ENCODE peak calls at places on chromosomes 6 and 20, in four cellular contexts. One of them, this sample, is unnamed.

GRCh38 chr6:62740596-62740995 is 454.6 kb upstream of the KHDRBS2 start:
- DNase-seq in stimulated activated CD4-positive, alpha-beta T cell treated with anti-CD3 and anti-CD28 coated beads, Interleukin-4, amount 100 ng/mL, for 48 hours: no peak
- DNase-seq in B cell: no peak
- DNase-seq in ELR: no peak
- DNase-seq in this sample: no peak

GRCh38 chr20:42152570-42152969 is 534.4 kb upstream of the CHD6 start:
- DNase-seq in stimulated activated CD4-positive, alpha-beta T cell treated with anti-CD3 and anti-CD28 coated beads, Interleukin-4, amount 100 ng/mL, for 48 hours: no peak
- DNase-seq in B cell: no peak
- DNase-seq in ELR: no peak
- DNase-seq in this sample: no peak

GRCh38 chr6:110528051-110528929 is 51.9 kb upstream of the SLC22A16 start:
- DNase-seq in stimulated activated CD4-positive, alpha-beta T cell treated with anti-CD3 and anti-CD28 coated beads, Interleukin-4, amount 100 ng/mL, for 48 hours: peak
- DNase-seq in B cell: peak
- DNase-seq in ELR: peak
- DNase-seq in this sample: peak

GRCh38 chr6:44049163-44049988 is 77.9 kb downstream of the MRPL14 start:
- DNase-seq in stimulated activated CD4-positive, alpha-beta T cell treated with anti-CD3 and anti-CD28 coated beads, Interleukin-4, amount 100 ng/mL, for 48 hours: no peak
- DNase-seq in B cell: no peak
- DNase-seq in ELR: peak
- DNase-seq in this sample: no peak

GRCh38 chr20:40568200-40568599 is 120.8 kb downstream of the MAFB start:
- DNase-seq in stimulated activated CD4-positive, alpha-beta T cell treated with anti-CD3 and anti-CD28 coated beads, Interleukin-4, amount 100 ng/mL, for 48 hours: no peak
- DNase-seq in B cell: no peak
- DNase-seq in ELR: no peak
- DNase-seq in this sample: no peak

GRCh38 chr6:66662196-66662595 is 955.2 kb upstream of the EYS start:
- DNase-seq in stimulated activated CD4-positive, alpha-beta T cell treated with anti-CD3 and anti-CD28 coated beads, Interleukin-4, amount 100 ng/mL, for 48 hours: no peak
- DNase-seq in B cell: no peak
- DNase-seq in ELR: peak
- DNase-seq in this sample: no peak

GRCh38 chr6:43983632-43984031 is 143.6 kb downstream of the MRPL14 start:
- DNase-seq in stimulated activated CD4-positive, alpha-beta T cell treated with anti-CD3 and anti-CD28 coated beads, Interleukin-4, amount 100 ng/mL, for 48 hours: no peak
- DNase-seq in B cell: no peak
- DNase-seq in ELR: no peak
- DNase-seq in this sample: peak

GRCh38 chr6:12334524-12335130 is 44.5 kb downstream of the EDN1 start:
- DNase-seq in stimulated activated CD4-positive, alpha-beta T cell treated with anti-CD3 and anti-CD28 coated beads, Interleukin-4, amount 100 ng/mL, for 48 hours: no peak
- DNase-seq in B cell: no peak
- DNase-seq in ELR: no peak
- DNase-seq in this sample: no peak

GRCh38 chr6:135423649-135424128 is 73.9 kb downstream of the AHI1 start:
- DNase-seq in stimulated activated CD4-positive, alpha-beta T cell treated with anti-CD3 and anti-CD28 coated beads, Interleukin-4, amount 100 ng/mL, for 48 hours: no peak
- DNase-seq in B cell: peak
- DNase-seq in ELR: peak
- DNase-seq in this sample: no peak

GRCh38 chr20:50342638-50343102 is 152.0 kb downstream of the CEBPB start:
- DNase-seq in stimulated activated CD4-positive, alpha-beta T cell treated with anti-CD3 and anti-CD28 coated beads, Interleukin-4, amount 100 ng/mL, for 48 hours: no peak
- DNase-seq in B cell: no peak
- DNase-seq in ELR: no peak
- DNase-seq in this sample: no peak

GRCh38 chr6:43806041-43806757 is 36.2 kb downstream of the VEGFA start:
- DNase-seq in stimulated activated CD4-positive, alpha-beta T cell treated with anti-CD3 and anti-CD28 coated beads, Interleukin-4, amount 100 ng/mL, for 48 hours: no peak
- DNase-seq in B cell: no peak
- DNase-seq in ELR: peak
- DNase-seq in this sample: no peak

GRCh38 chr6:10395946-10396577 is 18.8 kb downstream of the TFAP2A start:
- DNase-seq in stimulated activated CD4-positive, alpha-beta T cell treated with anti-CD3 and anti-CD28 coated beads, Interleukin-4, amount 100 ng/mL, for 48 hours: no peak
- DNase-seq in B cell: no peak
- DNase-seq in ELR: no peak
- DNase-seq in this sample: no peak

GRCh38 chr6:19995575-19996257 is 158.5 kb downstream of the ID4 start:
- DNase-seq in stimulated activated CD4-positive, alpha-beta T cell treated with anti-CD3 and anti-CD28 coated beads, Interleukin-4, amount 100 ng/mL, for 48 hours: no peak
- DNase-seq in B cell: no peak
- DNase-seq in ELR: no peak
- DNase-seq in this sample: peak

GRCh38 chr6:37938909-37939308 is 119.4 kb downstream of the ZFAND3 start:
- DNase-seq in stimulated activated CD4-positive, alpha-beta T cell treated with anti-CD3 and anti-CD28 coated beads, Interleukin-4, amount 100 ng/mL, for 48 hours: no peak
- DNase-seq in B cell: no peak
- DNase-seq in ELR: no peak
- DNase-seq in this sample: no peak

GRCh38 chr20:6838181-6838826 is 70.8 kb downstream of the BMP2 start:
- DNase-seq in stimulated activated CD4-positive, alpha-beta T cell treated with anti-CD3 and anti-CD28 coated beads, Interleukin-4, amount 100 ng/mL, for 48 hours: no peak
- DNase-seq in B cell: no peak
- DNase-seq in ELR: no peak
- DNase-seq in this sample: no peak

GRCh38 chr6:144321839-144322591 is 36.9 kb downstream of the UTRN start:
- DNase-seq in stimulated activated CD4-positive, alpha-beta T cell treated with anti-CD3 and anti-CD28 coated beads, Interleukin-4, amount 100 ng/mL, for 48 hours: no peak
- DNase-seq in B cell: no peak
- DNase-seq in ELR: peak
- DNase-seq in this sample: peak

GRCh38 chr6:40753048-40753447 is 165.9 kb upstream of the LRFN2 start:
- DNase-seq in stimulated activated CD4-positive, alpha-beta T cell treated with anti-CD3 and anti-CD28 coated beads, Interleukin-4, amount 100 ng/mL, for 48 hours: no peak
- DNase-seq in B cell: no peak
- DNase-seq in ELR: no peak
- DNase-seq in this sample: no peak

GRCh38 chr6:35810831-35811698 is 5.9 kb downstream of the LHFPL5 start:
- DNase-seq in stimulated activated CD4-positive, alpha-beta T cell treated with anti-CD3 and anti-CD28 coated beads, Interleukin-4, amount 100 ng/mL, for 48 hours: no peak
- DNase-seq in B cell: no peak
- DNase-seq in ELR: peak
- DNase-seq in this sample: no peak

GRCh38 chr6:129267028-129267427 is 384.1 kb downstream of the LAMA2 start:
- DNase-seq in stimulated activated CD4-positive, alpha-beta T cell treated with anti-CD3 and anti-CD28 coated beads, Interleukin-4, amount 100 ng/mL, for 48 hours: no peak
- DNase-seq in B cell: no peak
- DNase-seq in ELR: no peak
- DNase-seq in this sample: no peak

GRCh38 chr20:44540834-44541233 is 19.0 kb upstream of the SERINC3 start:
- DNase-seq in stimulated activated CD4-positive, alpha-beta T cell treated with anti-CD3 and anti-CD28 coated beads, Interleukin-4, amount 100 ng/mL, for 48 hours: no peak
- DNase-seq in B cell: no peak
- DNase-seq in ELR: peak
- DNase-seq in this sample: no peak

GRCh38 chr20:59020938-59021551 is 1.8 kb downstream of the TUBB1 start:
- DNase-seq in stimulated activated CD4-positive, alpha-beta T cell treated with anti-CD3 and anti-CD28 coated beads, Interleukin-4, amount 100 ng/mL, for 48 hours: no peak
- DNase-seq in B cell: no peak
- DNase-seq in ELR: peak
- DNase-seq in this sample: no peak

GRCh38 chr6:26103141-26103769 is 16.0 kb downstream of the HFE start:
- DNase-seq in stimulated activated CD4-positive, alpha-beta T cell treated with anti-CD3 and anti-CD28 coated beads, Interleukin-4, amount 100 ng/mL, for 48 hours: no peak
- DNase-seq in B cell: no peak
- DNase-seq in ELR: peak
- DNase-seq in this sample: no peak

GRCh38 chr6:129852257-129852858 is 8.8 kb downstream of the TMEM244 start:
- DNase-seq in stimulated activated CD4-positive, alpha-beta T cell treated with anti-CD3 and anti-CD28 coated beads, Interleukin-4, amount 100 ng/mL, for 48 hours: no peak
- DNase-seq in B cell: no peak
- DNase-seq in ELR: peak
- DNase-seq in this sample: no peak

GRCh38 chr6:128370072-128370471 is 150.3 kb downstream of the PTPRK start:
- DNase-seq in stimulated activated CD4-positive, alpha-beta T cell treated with anti-CD3 and anti-CD28 coated beads, Interleukin-4, amount 100 ng/mL, for 48 hours: no peak
- DNase-seq in B cell: no peak
- DNase-seq in ELR: peak
- DNase-seq in this sample: no peak

GRCh38 chr6:28980797-28981390 is 24.2 kb downstream of the ZNF311 start:
- DNase-seq in stimulated activated CD4-positive, alpha-beta T cell treated with anti-CD3 and anti-CD28 coated beads, Interleukin-4, amount 100 ng/mL, for 48 hours: peak
- DNase-seq in B cell: peak
- DNase-seq in ELR: peak
- DNase-seq in this sample: peak

GRCh38 chr6:158014505-158015187 is 33.0 kb downstream of the SYNJ2 start:
- DNase-seq in stimulated activated CD4-positive, alpha-beta T cell treated with anti-CD3 and anti-CD28 coated beads, Interleukin-4, amount 100 ng/mL, for 48 hours: no peak
- DNase-seq in B cell: no peak
- DNase-seq in ELR: peak
- DNase-seq in this sample: peak

GRCh38 chr6:82240191-82240590 is 7.4 kb downstream of the IBTK start:
- DNase-seq in stimulated activated CD4-positive, alpha-beta T cell treated with anti-CD3 and anti-CD28 coated beads, Interleukin-4, amount 100 ng/mL, for 48 hours: no peak
- DNase-seq in B cell: no peak
- DNase-seq in ELR: no peak
- DNase-seq in this sample: no peak

GRCh38 chr6:158205220-158205944 is 37.2 kb downstream of the GTF2H5 start:
- DNase-seq in stimulated activated CD4-positive, alpha-beta T cell treated with anti-CD3 and anti-CD28 coated beads, Interleukin-4, amount 100 ng/mL, for 48 hours: no peak
- DNase-seq in B cell: no peak
- DNase-seq in ELR: peak
- DNase-seq in this sample: peak

GRCh38 chr20:45300961-45301360 is 5.7 kb upstream of the RBPJL start:
- DNase-seq in stimulated activated CD4-positive, alpha-beta T cell treated with anti-CD3 and anti-CD28 coated beads, Interleukin-4, amount 100 ng/mL, for 48 hours: peak
- DNase-seq in B cell: no peak
- DNase-seq in ELR: peak
- DNase-seq in this sample: peak

GRCh38 chr6:40573221-40573620 is 13.9 kb downstream of the LRFN2 start:
- DNase-seq in stimulated activated CD4-positive, alpha-beta T cell treated with anti-CD3 and anti-CD28 coated beads, Interleukin-4, amount 100 ng/mL, for 48 hours: no peak
- DNase-seq in B cell: no peak
- DNase-seq in ELR: no peak
- DNase-seq in this sample: no peak

GRCh38 chr6:7479801-7480266 is 61.6 kb upstream of the DSP start:
- DNase-seq in stimulated activated CD4-positive, alpha-beta T cell treated with anti-CD3 and anti-CD28 coated beads, Interleukin-4, amount 100 ng/mL, for 48 hours: no peak
- DNase-seq in B cell: no peak
- DNase-seq in ELR: peak
- DNase-seq in this sample: no peak

GRCh38 chr20:17029698-17030097 is 197.1 kb upstream of the PCSK2 start:
- DNase-seq in stimulated activated CD4-positive, alpha-beta T cell treated with anti-CD3 and anti-CD28 coated beads, Interleukin-4, amount 100 ng/mL, for 48 hours: no peak
- DNase-seq in B cell: no peak
- DNase-seq in ELR: no peak
- DNase-seq in this sample: no peak

GRCh38 chr20:32052792-32053362 is 835 bp downstream of the HCK start:
- DNase-seq in stimulated activated CD4-positive, alpha-beta T cell treated with anti-CD3 and anti-CD28 coated beads, Interleukin-4, amount 100 ng/mL, for 48 hours: no peak
- DNase-seq in B cell: peak
- DNase-seq in ELR: no peak
- DNase-seq in this sample: peak

GRCh38 chr20:10645205-10645570 is 28.6 kb downstream of the JAG1 start:
- DNase-seq in stimulated activated CD4-positive, alpha-beta T cell treated with anti-CD3 and anti-CD28 coated beads, Interleukin-4, amount 100 ng/mL, for 48 hours: no peak
- DNase-seq in B cell: no peak
- DNase-seq in ELR: no peak
- DNase-seq in this sample: no peak

GRCh38 chr20:59004763-59005522 is 2.1 kb downstream of the CTSZ start:
- DNase-seq in stimulated activated CD4-positive, alpha-beta T cell treated with anti-CD3 and anti-CD28 coated beads, Interleukin-4, amount 100 ng/mL, for 48 hours: peak
- DNase-seq in B cell: peak
- DNase-seq in ELR: no peak
- DNase-seq in this sample: peak

GRCh38 chr6:17932362-17932852 is 55.0 kb downstream of the KIF13A start:
- DNase-seq in stimulated activated CD4-positive, alpha-beta T cell treated with anti-CD3 and anti-CD28 coated beads, Interleukin-4, amount 100 ng/mL, for 48 hours: no peak
- DNase-seq in B cell: no peak
- DNase-seq in ELR: peak
- DNase-seq in this sample: no peak

GRCh38 chr20:5996765-5997164 is 46.3 kb downstream of the MCM8 start:
- DNase-seq in stimulated activated CD4-positive, alpha-beta T cell treated with anti-CD3 and anti-CD28 coated beads, Interleukin-4, amount 100 ng/mL, for 48 hours: no peak
- DNase-seq in B cell: peak
- DNase-seq in ELR: no peak
- DNase-seq in this sample: no peak

GRCh38 chr20:46545077-46545826 is 5.2 kb downstream of the OCSTAMP start:
- DNase-seq in stimulated activated CD4-positive, alpha-beta T cell treated with anti-CD3 and anti-CD28 coated beads, Interleukin-4, amount 100 ng/mL, for 48 hours: no peak
- DNase-seq in B cell: peak
- DNase-seq in ELR: peak
- DNase-seq in this sample: no peak

GRCh38 chr20:49216991-49217578 is 2.1 kb upstream of the DDX27 start:
- DNase-seq in stimulated activated CD4-positive, alpha-beta T cell treated with anti-CD3 and anti-CD28 coated beads, Interleukin-4, amount 100 ng/mL, for 48 hours: peak
- DNase-seq in B cell: peak
- DNase-seq in ELR: peak
- DNase-seq in this sample: peak

GRCh38 chr6:25359891-25360290 is 80.7 kb downstream of the CARMIL1 start:
- DNase-seq in stimulated activated CD4-positive, alpha-beta T cell treated with anti-CD3 and anti-CD28 coated beads, Interleukin-4, amount 100 ng/mL, for 48 hours: no peak
- DNase-seq in B cell: no peak
- DNase-seq in ELR: no peak
- DNase-seq in this sample: no peak

This sample was measured in endodermal cell.